ENCODE peak calls at places on chromosome 1, in ten cellular contexts. One of them, this sample, is unnamed.

GRCh38 chr1:201505505-201505893 is 1.4 kb downstream of the CSRP1 start:
- DNase-seq in activated CD4-positive, alpha-beta T cell treated with anti-CD3 and anti-CD28 coated beads, Interleukin-2, amount 10 ng/mL, durations not matched to agents 7 days and 5 days: no peak
- DNase-seq in NCI-H510A treated with DMSO at 0.1 percent for 48 hours: no peak
- DNase-seq in Calu3: peak; percentile 50
- DNase-seq in glutamatergic neuron: no peak
- DNase-seq in GF-D8: peak; percentile 5
- DNase-seq in stimulated activated CD8-positive, alpha-beta memory T cell treated with anti-CD3 and anti-CD28 coated beads, Interleukin-15, amount 100 ng/mL, for 24 hours: no peak
- DNase-seq in endothelial cell: peak; percentile 44
- DNase-seq in lung: no peak
- DNase-seq in dorsolateral prefrontal cortex: no peak
- DNase-seq in this sample: no peak

GRCh38 chr1:2803086-2803930 is 1.8 kb upstream of the TTC34 start:
- DNase-seq in activated CD4-positive, alpha-beta T cell treated with anti-CD3 and anti-CD28 coated beads, Interleukin-2, amount 10 ng/mL, durations not matched to agents 7 days and 5 days: no peak
- DNase-seq in NCI-H510A treated with DMSO at 0.1 percent for 48 hours: no peak
- DNase-seq in Calu3: no peak
- DNase-seq in glutamatergic neuron: peak; percentile 8
- DNase-seq in GF-D8: no peak
- DNase-seq in stimulated activated CD8-positive, alpha-beta memory T cell treated with anti-CD3 and anti-CD28 coated beads, Interleukin-15, amount 100 ng/mL, for 24 hours: no peak
- DNase-seq in endothelial cell: no peak
- DNase-seq in lung: no peak
- DNase-seq in dorsolateral prefrontal cortex: peak; percentile 30
- DNase-seq in this sample: no peak

GRCh38 chr1:222928212-222928611 is 113.4 kb downstream of the DISP1 start:
- DNase-seq in activated CD4-positive, alpha-beta T cell treated with anti-CD3 and anti-CD28 coated beads, Interleukin-2, amount 10 ng/mL, durations not matched to agents 7 days and 5 days: no peak
- DNase-seq in NCI-H510A treated with DMSO at 0.1 percent for 48 hours: peak; percentile 91
- DNase-seq in Calu3: no peak
- DNase-seq in glutamatergic neuron: peak; percentile 66
- DNase-seq in GF-D8: no peak
- DNase-seq in stimulated activated CD8-positive, alpha-beta memory T cell treated with anti-CD3 and anti-CD28 coated beads, Interleukin-15, amount 100 ng/mL, for 24 hours: no peak
- DNase-seq in endothelial cell: peak; percentile 69
- DNase-seq in lung: peak; percentile 49
- DNase-seq in dorsolateral prefrontal cortex: no peak
- DNase-seq in this sample: no peak

GRCh38 chr1:44881011-44881632 is 38.1 kb upstream of the PTCH2 start:
- DNase-seq in activated CD4-positive, alpha-beta T cell treated with anti-CD3 and anti-CD28 coated beads, Interleukin-2, amount 10 ng/mL, durations not matched to agents 7 days and 5 days: no peak
- DNase-seq in NCI-H510A treated with DMSO at 0.1 percent for 48 hours: no peak
- DNase-seq in Calu3: no peak
- DNase-seq in glutamatergic neuron: no peak
- DNase-seq in GF-D8: no peak
- DNase-seq in stimulated activated CD8-positive, alpha-beta memory T cell treated with anti-CD3 and anti-CD28 coated beads, Interleukin-15, amount 100 ng/mL, for 24 hours: no peak
- DNase-seq in endothelial cell: no peak
- DNase-seq in lung: no peak
- DNase-seq in dorsolateral prefrontal cortex: peak; percentile 77
- DNase-seq in this sample: no peak

GRCh38 chr1:97108200-97108599 is 386.6 kb downstream of the PTBP2 start:
- DNase-seq in activated CD4-positive, alpha-beta T cell treated with anti-CD3 and anti-CD28 coated beads, Interleukin-2, amount 10 ng/mL, durations not matched to agents 7 days and 5 days: no peak
- DNase-seq in NCI-H510A treated with DMSO at 0.1 percent for 48 hours: no peak
- DNase-seq in Calu3: no peak
- DNase-seq in glutamatergic neuron: no peak
- DNase-seq in GF-D8: no peak
- DNase-seq in stimulated activated CD8-positive, alpha-beta memory T cell treated with anti-CD3 and anti-CD28 coated beads, Interleukin-15, amount 100 ng/mL, for 24 hours: no peak
- DNase-seq in endothelial cell: no peak
- DNase-seq in lung: no peak
- DNase-seq in dorsolateral prefrontal cortex: no peak
- DNase-seq in this sample: no peak

GRCh38 chr1:246219508-246220030 is 287.5 kb downstream of the SMYD3 start:
- DNase-seq in activated CD4-positive, alpha-beta T cell treated with anti-CD3 and anti-CD28 coated beads, Interleukin-2, amount 10 ng/mL, durations not matched to agents 7 days and 5 days: no peak
- DNase-seq in NCI-H510A treated with DMSO at 0.1 percent for 48 hours: peak; percentile 76
- DNase-seq in Calu3: no peak
- DNase-seq in glutamatergic neuron: peak; percentile 64
- DNase-seq in GF-D8: peak; percentile 60
- DNase-seq in stimulated activated CD8-positive, alpha-beta memory T cell treated with anti-CD3 and anti-CD28 coated beads, Interleukin-15, amount 100 ng/mL, for 24 hours: no peak
- DNase-seq in endothelial cell: no peak
- DNase-seq in lung: no peak
- DNase-seq in dorsolateral prefrontal cortex: no peak
- DNase-seq in this sample: peak; percentile 24

GRCh38 chr1:39115271-39116110 is 89.0 kb upstream of the MACF1 start:
- DNase-seq in activated CD4-positive, alpha-beta T cell treated with anti-CD3 and anti-CD28 coated beads, Interleukin-2, amount 10 ng/mL, durations not matched to agents 7 days and 5 days: no peak
- DNase-seq in NCI-H510A treated with DMSO at 0.1 percent for 48 hours: no peak
- DNase-seq in Calu3: no peak
- DNase-seq in glutamatergic neuron: no peak
- DNase-seq in GF-D8: no peak
- DNase-seq in stimulated activated CD8-positive, alpha-beta memory T cell treated with anti-CD3 and anti-CD28 coated beads, Interleukin-15, amount 100 ng/mL, for 24 hours: no peak
- DNase-seq in endothelial cell: no peak
- DNase-seq in lung: no peak
- DNase-seq in dorsolateral prefrontal cortex: no peak
- DNase-seq in this sample: no peak

GRCh38 chr1:234001817-234002216 is 97.3 kb downstream of the SLC35F3 start:
- DNase-seq in activated CD4-positive, alpha-beta T cell treated with anti-CD3 and anti-CD28 coated beads, Interleukin-2, amount 10 ng/mL, durations not matched to agents 7 days and 5 days: no peak
- DNase-seq in NCI-H510A treated with DMSO at 0.1 percent for 48 hours: no peak
- DNase-seq in Calu3: no peak
- DNase-seq in glutamatergic neuron: no peak
- DNase-seq in GF-D8: no peak
- DNase-seq in stimulated activated CD8-positive, alpha-beta memory T cell treated with anti-CD3 and anti-CD28 coated beads, Interleukin-15, amount 100 ng/mL, for 24 hours: no peak
- DNase-seq in endothelial cell: no peak
- DNase-seq in lung: no peak
- DNase-seq in dorsolateral prefrontal cortex: no peak
- DNase-seq in this sample: no peak

This sample was measured in Caki2.